ENCODE peak calls at places on chromosomes 6 and 20, in nine cellular contexts. L, T, U, M, I, E, F, O and K are unnamed samples.
A peak's percentile ranks its signal among the peaks of the same experiment; 100 is the strongest.

GRCh38 chr6:117919775-117920492 is 12.9 kb downstream of the SLC35F1 start:
- DNase-seq in L (peak; percentile 80), T (no peak), U (no peak), M (no peak), I (no peak), E (no peak), F (no peak), O (peak; percentile 26), K (no peak)

GRCh38 chr6:132741281-132741680 is 16.4 kb downstream of the VNN2 start:
- DNase-seq in L (no peak), T (no peak), U (no peak), M (no peak), I (no peak), E (no peak), F (no peak), O (no peak), K (no peak)

GRCh38 chr6:53326372-53327016 is 22.3 kb downstream of the ELOVL5 start:
- DNase-seq in L (no peak), T (peak; percentile 98), U (no peak), M (peak; percentile 99), I (peak; percentile 90), E (peak; percentile 95), F (peak; percentile 89), O (no peak), K (peak; percentile 98)

GRCh38 chr6:156045416-156045815 is 589.8 kb upstream of the NOX3 start:
- DNase-seq in L (no peak), T (no peak), U (no peak), M (no peak), I (no peak), E (no peak), F (no peak), O (no peak), K (no peak)

GRCh38 chr6:121838842-121839241 is 403.4 kb downstream of the GJA1 start:
- DNase-seq in L (peak; percentile 18), T (no peak), U (peak; percentile 59), M (peak; percentile 91), I (no peak), E (peak; percentile 95), F (peak; percentile 74), O (no peak), K (peak; percentile 88)

GRCh38 chr20:23449400-23449799 is 3.3 kb downstream of the CST11 start:
- DNase-seq in L (no peak), T (peak; percentile 13), U (no peak), M (peak; percentile 10), I (no peak), E (no peak), F (no peak), O (no peak), K (no peak)

GRCh38 chr6:1464796-1465348 is 75.5 kb downstream of the FOXF2 start:
- DNase-seq in L (no peak), T (peak; percentile 28), U (no peak), M (no peak), I (no peak), E (no peak), F (no peak), O (no peak), K (no peak)

GRCh38 chr6:169172435-169172834 is 81.2 kb downstream of the THBS2 start:
- DNase-seq in L (no peak), T (peak; percentile 90), U (no peak), M (peak; percentile 93), I (peak; percentile 69), E (peak; percentile 76), F (peak; percentile 81), O (no peak), K (peak; percentile 88)

GRCh38 chr6:166925141-166925996 is 31.0 kb downstream of the RNASET2 start:
- DNase-seq in L (no peak), T (no peak), U (no peak), M (no peak), I (no peak), E (no peak), F (no peak), O (no peak), K (no peak)

GRCh38 chr20:24779166-24779565 is 169.9 kb upstream of the CST7 start:
- DNase-seq in L (no peak), T (no peak), U (no peak), M (no peak), I (no peak), E (no peak), F (no peak), O (no peak), K (peak; percentile 23)

GRCh38 chr6:137399949-137400443 is 94.2 kb downstream of the OLIG3 start:
- DNase-seq in L (no peak), T (no peak), U (no peak), M (no peak), I (no peak), E (no peak), F (no peak), O (no peak), K (no peak)

GRCh38 chr20:57061058-57061900 is 205.2 kb downstream of the BMP7 start:
- DNase-seq in L (peak; percentile 53), T (peak; percentile 23), U (no peak), M (peak; percentile 67), I (no peak), E (peak; percentile 54), F (no peak), O (peak; percentile 74), K (peak; percentile 62)

GRCh38 chr6:50658561-50658960 is 54.8 kb upstream of the TFAP2D start:
- DNase-seq in L (no peak), T (no peak), U (no peak), M (no peak), I (no peak), E (no peak), F (no peak), O (no peak), K (no peak)

GRCh38 chr20:49766979-49767419 is 45.6 kb upstream of the SLC9A8 start:
- DNase-seq in L (no peak), T (no peak), U (no peak), M (no peak), I (no peak), E (no peak), F (no peak), O (no peak), K (no peak)

GRCh38 chr6:132650413-132650812 is 8.6 kb downstream of the TAAR1 start:
- DNase-seq in L (no peak), T (no peak), U (no peak), M (peak; percentile 11), I (no peak), E (peak; percentile 2), F (no peak), O (no peak), K (no peak)

GRCh38 chr6:125984311-125984710 is 2.0 kb upstream of the TRMT11 start:
- DNase-seq in L (no peak), T (peak; percentile 76), U (no peak), M (peak; percentile 71), I (no peak), E (peak; percentile 22), F (peak; percentile 63), O (no peak), K (peak; percentile 62)

GRCh38 chr6:128954308-128955043 is 71.5 kb downstream of the LAMA2 start:
- DNase-seq in L (no peak), T (no peak), U (no peak), M (no peak), I (no peak), E (no peak), F (no peak), O (no peak), K (no peak)

GRCh38 chr6:153568601-153569000 is 437.5 kb upstream of the RGS17 start:
- DNase-seq in L (no peak), T (peak; percentile 37), U (no peak), M (peak; percentile 71), I (no peak), E (peak; percentile 18), F (peak; percentile 41), O (no peak), K (peak; percentile 49)

DNA sequence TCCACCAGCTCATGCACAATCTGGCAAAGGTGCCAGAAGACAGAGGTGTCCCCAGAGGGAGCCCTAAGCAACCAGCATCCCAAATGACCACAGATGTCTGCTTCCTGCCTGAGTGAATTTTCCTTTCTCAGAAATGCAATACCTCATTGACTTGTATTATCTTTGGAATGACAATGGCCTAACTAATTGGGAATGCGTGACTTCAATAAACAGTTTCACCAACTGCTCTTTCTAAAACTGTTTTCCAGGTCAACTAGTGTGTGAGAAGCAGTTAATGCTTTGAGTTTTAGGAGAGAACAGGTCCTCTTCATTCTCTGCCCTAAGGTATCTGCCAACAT is 108.9 kb upstream of the SNX9 start:
- DNase-seq in L (peak; percentile 15), T (peak; percentile 97), U (no peak), M (peak; percentile 23), I (peak; percentile 73), E (peak; percentile 65), F (peak; percentile 42), O (no peak), K (peak; percentile 62)
- TF ChIP-seq CTCF in L (no peak), T (peak; percentile 47), U (no peak), M (no peak), I (peak; percentile 28), E (no peak), F (no peak), O (no peak), K (no peak)

GRCh38 chr20:45118028-45118427 is 3.1 kb upstream of the WFDC5 start:
- DNase-seq in L (no peak), T (no peak), U (no peak), M (peak; percentile 34), I (no peak), E (no peak), F (no peak), O (no peak), K (no peak)
- TF ChIP-seq CTCF in L (peak; percentile 23), T (peak; percentile 7), U (no peak), M (peak; percentile 35), I (no peak), E (no peak), F (no peak), O (no peak), K (no peak)

DNA sequence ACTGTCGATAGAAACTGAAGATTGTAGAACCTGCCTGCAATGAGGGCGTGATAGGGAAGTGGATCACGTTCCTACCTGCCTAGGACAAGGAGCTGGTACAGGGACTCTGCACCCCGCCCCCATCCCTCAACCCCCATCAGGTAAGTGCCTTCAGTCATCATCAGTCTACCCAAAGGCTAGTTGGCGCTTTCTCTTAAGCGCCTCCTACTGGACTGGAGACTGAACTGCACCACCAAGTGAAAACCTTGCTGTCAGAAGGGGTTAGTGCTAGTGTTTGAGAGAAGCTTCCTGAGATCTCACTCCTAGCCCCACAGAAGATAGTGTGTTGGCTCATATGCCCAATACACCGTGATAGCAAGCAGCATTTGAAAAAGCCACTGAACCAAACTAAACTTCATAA is 706.5 kb upstream of the MAN1A1 start:
- DNase-seq in L (no peak), T (no peak), U (no peak), M (no peak), I (no peak), E (no peak), F (no peak), O (no peak), K (no peak)
- TF ChIP-seq CTCF in L (peak; percentile 20), T (peak; percentile 33), U (no peak), M (peak; percentile 10), I (peak; percentile 21), E (no peak), F (no peak), O (peak; percentile 75), K (peak; percentile 36)

DNA sequence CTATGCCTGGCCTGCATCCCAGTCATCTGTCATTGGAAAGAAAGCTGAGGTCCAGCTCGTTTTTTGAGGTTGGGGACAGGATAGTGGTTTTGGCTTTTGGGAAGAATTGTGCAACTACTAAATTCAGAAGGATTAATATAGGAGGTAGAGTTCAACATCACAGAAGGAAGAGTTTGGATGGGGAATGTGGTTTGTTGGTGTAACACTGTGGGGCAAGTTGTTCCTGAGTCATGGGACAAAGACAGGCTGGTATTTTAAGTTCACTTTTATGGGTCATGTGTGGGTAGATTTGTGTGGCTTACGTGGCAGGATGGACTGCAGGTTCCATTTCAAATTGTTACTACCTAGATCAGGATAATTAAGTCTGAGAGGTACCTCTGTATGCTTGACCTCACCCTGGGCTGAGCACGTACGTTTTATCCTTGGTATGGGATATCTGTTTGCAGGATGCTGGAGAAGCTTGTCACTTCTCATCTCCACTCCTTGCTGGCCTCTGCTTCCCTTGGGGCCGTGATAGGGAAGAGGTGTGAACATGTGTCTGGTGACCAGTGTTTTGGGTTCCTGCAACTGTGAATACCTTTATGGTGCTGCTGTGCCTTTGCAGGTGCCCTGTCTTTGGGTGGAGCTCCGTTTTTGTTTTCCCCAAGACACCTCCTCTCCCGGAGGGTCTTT is 177.6 kb downstream of the JARID2 start:
- DNase-seq in L (no peak), T (peak; percentile 51), U (no peak), M (no peak), I (no peak), E (no peak), F (no peak), O (no peak), K (no peak)
- TF ChIP-seq CTCF in L (no peak), T (no peak), U (no peak), M (no peak), I (no peak), E (no peak), F (no peak), O (no peak), K (no peak)